ENCODE peak calls at places on chromosomes 4 and X, in six cellular contexts. One of them, this sample, is unnamed. For H3K4me1, the result is how much of the 10 kb centered on the place peaks cover.

GRCh38 chr4:154517591-154517990 is 26.0 kb upstream of the DCHS2 start:
- DNase-seq in fibroblast of lung: no peak
- DNase-seq in PC-3: no peak
- DNase-seq in neuronal stem cell: no peak
- DNase-seq in adrenal gland: no peak
- DNase-seq in psoas muscle: no peak
- DNase-seq in this sample: no peak

GRCh38 chr4:176013466-176014247 is 52.0 kb upstream of the WDR17 start:
- DNase-seq in PC-3: no peak
- DNase-seq in adrenal gland: no peak
- DNase-seq in fibroblast of lung: no peak
- DNase-seq in neuronal stem cell: no peak
- DNase-seq in psoas muscle: no peak
- DNase-seq in this sample: no peak

GRCh38 chrX:97931586-97931985 is 1047.9 kb downstream of the RPA4 start:
- DNase-seq in fibroblast of lung: no peak
- DNase-seq in psoas muscle: no peak
- DNase-seq in neuronal stem cell: no peak
- DNase-seq in adrenal gland: no peak
- DNase-seq in PC-3: no peak
- DNase-seq in this sample: no peak

GRCh38 chr4:101254776-101255175 is 92.5 kb downstream of the PPP3CA start:
- DNase-seq in psoas muscle: no peak
- DNase-seq in neuronal stem cell: no peak
- DNase-seq in PC-3: no peak
- DNase-seq in adrenal gland: no peak
- DNase-seq in fibroblast of lung: peak
- DNase-seq in this sample: no peak

GRCh38 chr4:107060388-107060787 is 24.3 kb upstream of the DKK2 start:
- DNase-seq in adrenal gland: no peak
- DNase-seq in fibroblast of lung: no peak
- DNase-seq in PC-3: no peak
- DNase-seq in neuronal stem cell: no peak
- DNase-seq in psoas muscle: no peak
- DNase-seq in this sample: no peak

GRCh38 chr4:129821963-129822362 is 726.0 kb downstream of the C4orf33 start:
- DNase-seq in psoas muscle: no peak
- DNase-seq in fibroblast of lung: no peak
- DNase-seq in PC-3: no peak
- DNase-seq in adrenal gland: no peak
- DNase-seq in neuronal stem cell: no peak
- DNase-seq in this sample: no peak

GRCh38 chr4:141534985-141535384 is 101.4 kb upstream of the IL15 start:
- DNase-seq in fibroblast of lung: no peak
- DNase-seq in PC-3: peak
- DNase-seq in neuronal stem cell: no peak
- DNase-seq in psoas muscle: no peak
- DNase-seq in adrenal gland: no peak
- DNase-seq in this sample: no peak

GRCh38 chr4:113837397-113837796 is 75.9 kb upstream of the CAMK2D start:
- DNase-seq in adrenal gland: no peak
- DNase-seq in PC-3: peak
- DNase-seq in psoas muscle: no peak
- DNase-seq in fibroblast of lung: peak
- DNase-seq in neuronal stem cell: no peak
- DNase-seq in this sample: no peak

GRCh38 chr4:113469926-113470325 is 291.6 kb downstream of the CAMK2D start:
- DNase-seq in adrenal gland: no peak
- DNase-seq in fibroblast of lung: no peak
- DNase-seq in neuronal stem cell: no peak
- DNase-seq in PC-3: no peak
- DNase-seq in psoas muscle: no peak
- DNase-seq in this sample: no peak

GRCh38 chr4:188403272-188403671 is 264.0 kb downstream of the TRIML1 start:
- DNase-seq in neuronal stem cell: no peak
- DNase-seq in adrenal gland: no peak
- DNase-seq in psoas muscle: no peak
- DNase-seq in fibroblast of lung: no peak
- DNase-seq in PC-3: no peak
- DNase-seq in this sample: no peak

GRCh38 chrX:134026732-134027311 is 41.4 kb upstream of the GPC3 start:
- DNase-seq in neuronal stem cell: peak
- DNase-seq in psoas muscle: no peak
- DNase-seq in PC-3: peak
- DNase-seq in fibroblast of lung: peak
- DNase-seq in adrenal gland: peak
- DNase-seq in this sample: no peak

GRCh38 chr4:1048781-1049590 is 37.6 kb downstream of the FGFRL1 start:
- DNase-seq in adrenal gland: no peak
- DNase-seq in neuronal stem cell: no peak
- DNase-seq in fibroblast of lung: no peak
- DNase-seq in PC-3: no peak
- DNase-seq in psoas muscle: no peak
- DNase-seq in this sample: no peak

GRCh38 chrX:53262918-53263394 is 18.4 kb downstream of the IQSEC2 start:
- DNase-seq in fibroblast of lung: peak
- DNase-seq in neuronal stem cell: no peak
- DNase-seq in adrenal gland: peak
- DNase-seq in psoas muscle: no peak
- DNase-seq in PC-3: peak
- DNase-seq in this sample: no peak

GRCh38 chrX:68758671-68759070 is 70.2 kb upstream of the EFNB1 start:
- DNase-seq in neuronal stem cell: no peak
- DNase-seq in fibroblast of lung: no peak
- DNase-seq in psoas muscle: no peak
- DNase-seq in adrenal gland: no peak
- DNase-seq in PC-3: no peak
- DNase-seq in this sample: no peak

GRCh38 chrX:7515681-7516413 is 327.1 kb upstream of the VCX start:
- DNase-seq in adrenal gland: no peak
- DNase-seq in PC-3: peak
- DNase-seq in fibroblast of lung: no peak
- DNase-seq in neuronal stem cell: no peak
- DNase-seq in psoas muscle: no peak
- DNase-seq in this sample: no peak

GRCh38 chr4:143046906-143047305 is 137.8 kb upstream of the USP38 start:
- DNase-seq in psoas muscle: no peak
- DNase-seq in PC-3: no peak
- DNase-seq in neuronal stem cell: no peak
- DNase-seq in adrenal gland: no peak
- DNase-seq in fibroblast of lung: no peak
- DNase-seq in this sample: no peak

GRCh38 chrX:39772057-39772832 is 325.5 kb downstream of the BCOR start:
- DNase-seq in neuronal stem cell: no peak
- DNase-seq in adrenal gland: peak
- DNase-seq in psoas muscle: no peak
- DNase-seq in PC-3: peak
- DNase-seq in fibroblast of lung: peak
- DNase-seq in this sample: no peak
- H3K4me1 ChIP-seq in neuronal stem cell: under half
- H3K4me1 ChIP-seq in adrenal gland: under half
- H3K4me1 ChIP-seq in psoas muscle: under half
- H3K4me1 ChIP-seq in PC-3: under half
- H3K4me1 ChIP-seq in fibroblast of lung: under half
- H3K4me1 ChIP-seq in this sample: under half

GRCh38 chrX:107325467-107325866 is 119.1 kb downstream of the DNAAF6 start:
- DNase-seq in fibroblast of lung: no peak
- DNase-seq in neuronal stem cell: no peak
- DNase-seq in psoas muscle: peak
- DNase-seq in adrenal gland: no peak
- DNase-seq in PC-3: no peak
- DNase-seq in this sample: no peak
- H3K4me1 ChIP-seq in fibroblast of lung: under half
- H3K4me1 ChIP-seq in neuronal stem cell: under half
- H3K4me1 ChIP-seq in psoas muscle: under half
- H3K4me1 ChIP-seq in adrenal gland: under half
- H3K4me1 ChIP-seq in PC-3: under half
- H3K4me1 ChIP-seq in this sample: under half

DNA sequence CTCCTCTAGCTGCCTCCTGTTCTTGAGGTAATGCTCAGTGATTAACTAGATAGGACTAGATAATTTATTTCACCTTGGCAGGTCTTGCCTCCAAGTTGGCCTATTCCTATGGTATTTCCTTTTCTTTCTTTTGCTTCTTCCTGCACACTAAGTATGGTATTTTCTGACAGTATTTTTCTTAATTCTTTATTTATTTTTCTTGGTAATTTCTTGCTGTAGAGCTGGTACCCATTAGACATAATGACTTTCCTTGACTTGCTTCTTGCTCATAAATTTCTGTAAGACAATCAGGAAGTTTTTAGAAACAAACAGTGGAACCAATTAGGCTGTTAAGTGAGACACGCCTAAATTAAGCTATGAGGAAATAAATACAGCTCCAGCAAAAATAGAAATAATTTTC is 9.5 kb downstream of the RAB9A start:
- DNase-seq in PC-3: no peak
- DNase-seq in neuronal stem cell: no peak
- DNase-seq in adrenal gland: no peak
- DNase-seq in fibroblast of lung: no peak
- DNase-seq in psoas muscle: no peak
- DNase-seq in this sample: no peak
- H3K4me1 ChIP-seq in PC-3: under half
- H3K4me1 ChIP-seq in neuronal stem cell: under half
- H3K4me1 ChIP-seq in adrenal gland: half or more
- H3K4me1 ChIP-seq in fibroblast of lung: under half
- H3K4me1 ChIP-seq in psoas muscle: under half
- H3K4me1 ChIP-seq in this sample: under half

GRCh38 chrX:45750639-45751038 is 550.0 kb upstream of the DIPK2B start:
- DNase-seq in neuronal stem cell: no peak
- DNase-seq in fibroblast of lung: no peak
- DNase-seq in psoas muscle: no peak
- DNase-seq in PC-3: no peak
- DNase-seq in adrenal gland: no peak
- DNase-seq in this sample: no peak

GRCh38 chrX:45749375-45749774 is 548.7 kb upstream of the DIPK2B start:
- DNase-seq in fibroblast of lung: peak
- DNase-seq in psoas muscle: no peak
- DNase-seq in neuronal stem cell: no peak
- DNase-seq in PC-3: peak
- DNase-seq in adrenal gland: no peak
- DNase-seq in this sample: no peak

GRCh38 chrX:45748443-45748842 is 547.8 kb upstream of the DIPK2B start:
- DNase-seq in fibroblast of lung: no peak
- DNase-seq in neuronal stem cell: no peak
- DNase-seq in psoas muscle: no peak
- DNase-seq in PC-3: peak
- DNase-seq in adrenal gland: no peak
- DNase-seq in this sample: no peak

GRCh38 chrX:45747905-45748304 is 547.2 kb upstream of the DIPK2B start:
- DNase-seq in PC-3: peak
- DNase-seq in psoas muscle: no peak
- DNase-seq in neuronal stem cell: no peak
- DNase-seq in adrenal gland: no peak
- DNase-seq in fibroblast of lung: no peak
- DNase-seq in this sample: no peak

DNA sequence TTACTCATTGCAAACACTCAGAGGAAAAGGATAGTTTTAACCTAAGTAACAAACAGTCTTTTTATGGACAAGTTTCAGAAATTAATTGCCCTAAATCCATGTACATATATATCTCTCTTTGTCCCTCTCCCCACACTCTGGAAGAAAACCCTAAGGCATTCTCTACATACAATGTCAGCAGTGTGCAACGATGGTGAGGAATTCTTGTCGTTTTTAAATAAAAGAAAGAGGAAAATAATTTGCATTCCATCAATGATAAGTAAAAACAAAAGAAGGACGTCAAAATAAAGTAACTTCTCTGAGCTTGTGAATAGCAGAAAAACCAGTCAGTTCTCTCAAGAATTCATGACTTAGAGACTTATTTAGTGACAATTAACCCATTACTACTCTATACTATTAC is 550.5 kb upstream of the DIPK2B start:
- DNase-seq in psoas muscle: no peak
- DNase-seq in neuronal stem cell: no peak
- DNase-seq in PC-3: no peak
- DNase-seq in adrenal gland: no peak
- DNase-seq in fibroblast of lung: no peak
- DNase-seq in this sample: no peak
- H3K4me1 ChIP-seq in psoas muscle: under half
- H3K4me1 ChIP-seq in neuronal stem cell: under half
- H3K4me1 ChIP-seq in PC-3: half or more
- H3K4me1 ChIP-seq in adrenal gland: under half
- H3K4me1 ChIP-seq in fibroblast of lung: under half
- H3K4me1 ChIP-seq in this sample: under half

GRCh38 chr4:77074961-77075855 is 581 bp downstream of the CCNI start:
- DNase-seq in neuronal stem cell: peak
- DNase-seq in adrenal gland: peak
- DNase-seq in psoas muscle: peak
- DNase-seq in PC-3: peak
- DNase-seq in fibroblast of lung: peak
- DNase-seq in this sample: peak
- H3K4me1 ChIP-seq in neuronal stem cell: under half
- H3K4me1 ChIP-seq in adrenal gland: half or more
- H3K4me1 ChIP-seq in psoas muscle: under half
- H3K4me1 ChIP-seq in PC-3: under half
- H3K4me1 ChIP-seq in fibroblast of lung: under half
- H3K4me1 ChIP-seq in this sample: half or more

GRCh38 chr4:75036046-75036445 is 103.1 kb downstream of the PARM1 start:
- DNase-seq in adrenal gland: no peak
- DNase-seq in PC-3: no peak
- DNase-seq in neuronal stem cell: no peak
- DNase-seq in fibroblast of lung: no peak
- DNase-seq in psoas muscle: no peak
- DNase-seq in this sample: no peak
- H3K4me1 ChIP-seq in adrenal gland: under half
- H3K4me1 ChIP-seq in PC-3: under half
- H3K4me1 ChIP-seq in neuronal stem cell: under half
- H3K4me1 ChIP-seq in fibroblast of lung: under half
- H3K4me1 ChIP-seq in psoas muscle: under half
- H3K4me1 ChIP-seq in this sample: under half

GRCh38 chr4:87077834-87078585 is 142.4 kb downstream of the KLHL8 start:
- DNase-seq in fibroblast of lung: no peak
- DNase-seq in neuronal stem cell: no peak
- DNase-seq in PC-3: no peak
- DNase-seq in adrenal gland: no peak
- DNase-seq in psoas muscle: no peak
- DNase-seq in this sample: no peak
- H3K4me1 ChIP-seq in fibroblast of lung: under half
- H3K4me1 ChIP-seq in neuronal stem cell: under half
- H3K4me1 ChIP-seq in PC-3: under half
- H3K4me1 ChIP-seq in adrenal gland: half or more
- H3K4me1 ChIP-seq in psoas muscle: half or more
- H3K4me1 ChIP-seq in this sample: half or more

This sample was measured in heart right ventricle.